ENCODE peak calls at places on chromosomes 6 and 20, in six cellular contexts. One of them, this sample, is unnamed.
A peak's percentile ranks its signal among the peaks of the same experiment; 100 is the strongest.

GRCh38 chr6:35730745-35731413 is 6.0 kb upstream of the ARMC12 start:
- DNase-seq in lower lobe of right lung: no peak
- DNase-seq in right atrium auricular region: peak; percentile 70
- DNase-seq in Panc1: no peak
- DNase-seq in CD4-positive, CD25-positive, alpha-beta regulatory T cell: no peak
- DNase-seq in brain microvascular endothelial cell: no peak
- DNase-seq in this sample: no peak

GRCh38 chr20:18055261-18055660 is 2.5 kb downstream of the OVOL2 start:
- DNase-seq in brain microvascular endothelial cell: no peak
- DNase-seq in CD4-positive, CD25-positive, alpha-beta regulatory T cell: no peak
- DNase-seq in lower lobe of right lung: no peak
- DNase-seq in Panc1: no peak
- DNase-seq in right atrium auricular region: no peak
- DNase-seq in this sample: no peak

GRCh38 chr20:17630151-17630805 is 51.8 kb downstream of the RRBP1 start:
- DNase-seq in Panc1: no peak
- DNase-seq in lower lobe of right lung: no peak
- DNase-seq in CD4-positive, CD25-positive, alpha-beta regulatory T cell: no peak
- DNase-seq in right atrium auricular region: no peak
- DNase-seq in brain microvascular endothelial cell: no peak
- DNase-seq in this sample: no peak

GRCh38 chr20:38645980-38646858 is 44.6 kb downstream of the ARHGAP40 start:
- DNase-seq in right atrium auricular region: no peak
- DNase-seq in lower lobe of right lung: peak; percentile 83
- DNase-seq in brain microvascular endothelial cell: peak; percentile 16
- DNase-seq in CD4-positive, CD25-positive, alpha-beta regulatory T cell: peak; percentile 82
- DNase-seq in Panc1: no peak
- DNase-seq in this sample: peak; percentile 68

GRCh38 chr20:7772376-7772775 is 167.9 kb downstream of the HAO1 start:
- DNase-seq in Panc1: no peak
- DNase-seq in CD4-positive, CD25-positive, alpha-beta regulatory T cell: no peak
- DNase-seq in right atrium auricular region: no peak
- DNase-seq in brain microvascular endothelial cell: peak; percentile 4
- DNase-seq in lower lobe of right lung: no peak
- DNase-seq in this sample: peak; percentile 15

GRCh38 chr20:1242530-1242929 is 16.7 kb downstream of the RAD21L1 start:
- DNase-seq in Panc1: no peak
- DNase-seq in CD4-positive, CD25-positive, alpha-beta regulatory T cell: no peak
- DNase-seq in right atrium auricular region: no peak
- DNase-seq in lower lobe of right lung: no peak
- DNase-seq in brain microvascular endothelial cell: peak; percentile 66
- DNase-seq in this sample: no peak

GRCh38 chr20:13554706-13555105 is 84.0 kb downstream of the TASP1 start:
- DNase-seq in lower lobe of right lung: no peak
- DNase-seq in Panc1: no peak
- DNase-seq in brain microvascular endothelial cell: peak; percentile 5
- DNase-seq in right atrium auricular region: no peak
- DNase-seq in CD4-positive, CD25-positive, alpha-beta regulatory T cell: no peak
- DNase-seq in this sample: no peak

GRCh38 chr20:43541214-43541613 is 17.6 kb upstream of the SGK2 start:
- DNase-seq in right atrium auricular region: no peak
- DNase-seq in Panc1: peak; percentile 45
- DNase-seq in brain microvascular endothelial cell: no peak
- DNase-seq in CD4-positive, CD25-positive, alpha-beta regulatory T cell: no peak
- DNase-seq in lower lobe of right lung: no peak
- DNase-seq in this sample: no peak

GRCh38 chr6:44674226-44675155 is 287.0 kb downstream of the CDC5L start:
- DNase-seq in CD4-positive, CD25-positive, alpha-beta regulatory T cell: no peak
- DNase-seq in brain microvascular endothelial cell: no peak
- DNase-seq in Panc1: no peak
- DNase-seq in right atrium auricular region: no peak
- DNase-seq in lower lobe of right lung: no peak
- DNase-seq in this sample: no peak

GRCh38 chr20:32537657-32538525 is 47.2 kb downstream of the NOL4L start:
- DNase-seq in brain microvascular endothelial cell: no peak
- DNase-seq in right atrium auricular region: no peak
- DNase-seq in Panc1: no peak
- DNase-seq in lower lobe of right lung: no peak
- DNase-seq in CD4-positive, CD25-positive, alpha-beta regulatory T cell: no peak
- DNase-seq in this sample: no peak

GRCh38 chr20:47725248-47725973 is 59.9 kb downstream of the SULF2 start:
- DNase-seq in CD4-positive, CD25-positive, alpha-beta regulatory T cell: peak; percentile 70
- DNase-seq in Panc1: peak; percentile 64
- DNase-seq in brain microvascular endothelial cell: peak; percentile 65
- DNase-seq in right atrium auricular region: peak; percentile 77
- DNase-seq in lower lobe of right lung: peak; percentile 76
- DNase-seq in this sample: peak; percentile 47

GRCh38 chr6:167153523-167153959 is 4.2 kb downstream of the GPR31 start:
- DNase-seq in Panc1: no peak
- DNase-seq in lower lobe of right lung: no peak
- DNase-seq in CD4-positive, CD25-positive, alpha-beta regulatory T cell: no peak
- DNase-seq in brain microvascular endothelial cell: peak; percentile 12
- DNase-seq in right atrium auricular region: no peak
- DNase-seq in this sample: no peak

GRCh38 chr6:42896178-42896719 is 16.8 kb downstream of the RPL7L1 start:
- DNase-seq in brain microvascular endothelial cell: no peak
- DNase-seq in right atrium auricular region: no peak
- DNase-seq in Panc1: no peak
- DNase-seq in CD4-positive, CD25-positive, alpha-beta regulatory T cell: no peak
- DNase-seq in lower lobe of right lung: no peak
- DNase-seq in this sample: no peak

GRCh38 chr6:45626087-45626891 is 248.6 kb upstream of the SUPT3H start:
- DNase-seq in Panc1: no peak
- DNase-seq in brain microvascular endothelial cell: peak; percentile 62
- DNase-seq in lower lobe of right lung: no peak
- DNase-seq in CD4-positive, CD25-positive, alpha-beta regulatory T cell: no peak
- DNase-seq in right atrium auricular region: no peak
- DNase-seq in this sample: no peak

GRCh38 chr6:69867075-69867911 is 937 bp downstream of the COL19A1 start:
- DNase-seq in CD4-positive, CD25-positive, alpha-beta regulatory T cell: peak; percentile 38
- DNase-seq in lower lobe of right lung: peak; percentile 72
- DNase-seq in right atrium auricular region: peak; percentile 61
- DNase-seq in Panc1: no peak
- DNase-seq in brain microvascular endothelial cell: peak; percentile 7
- DNase-seq in this sample: peak; percentile 61

GRCh38 chr6:41818271-41819054 is 31.0 kb downstream of the TOMM6 start:
- DNase-seq in Panc1: no peak
- DNase-seq in CD4-positive, CD25-positive, alpha-beta regulatory T cell: no peak
- DNase-seq in brain microvascular endothelial cell: no peak
- DNase-seq in lower lobe of right lung: no peak
- DNase-seq in right atrium auricular region: no peak
- DNase-seq in this sample: no peak

GRCh38 chr6:163750436-163751031 is 336.0 kb downstream of the QKI start:
- DNase-seq in brain microvascular endothelial cell: no peak
- DNase-seq in Panc1: no peak
- DNase-seq in right atrium auricular region: no peak
- DNase-seq in lower lobe of right lung: no peak
- DNase-seq in CD4-positive, CD25-positive, alpha-beta regulatory T cell: no peak
- DNase-seq in this sample: no peak

GRCh38 chr20:53872561-53873248 is 197.7 kb downstream of the BCAS1 start:
- DNase-seq in Panc1: no peak
- DNase-seq in CD4-positive, CD25-positive, alpha-beta regulatory T cell: peak; percentile 7
- DNase-seq in right atrium auricular region: no peak
- DNase-seq in brain microvascular endothelial cell: peak; percentile 28
- DNase-seq in lower lobe of right lung: no peak
- DNase-seq in this sample: no peak

GRCh38 chr6:44475779-44476434 is 88.4 kb downstream of the CDC5L start:
- DNase-seq in brain microvascular endothelial cell: peak; percentile 48
- DNase-seq in CD4-positive, CD25-positive, alpha-beta regulatory T cell: peak; percentile 37
- DNase-seq in Panc1: no peak
- DNase-seq in lower lobe of right lung: peak; percentile 82
- DNase-seq in right atrium auricular region: peak; percentile 73
- DNase-seq in this sample: peak; percentile 76

GRCh38 chr6:156876302-156876701 is 99.1 kb downstream of the ARID1B start:
- DNase-seq in brain microvascular endothelial cell: no peak
- DNase-seq in lower lobe of right lung: no peak
- DNase-seq in right atrium auricular region: no peak
- DNase-seq in CD4-positive, CD25-positive, alpha-beta regulatory T cell: no peak
- DNase-seq in Panc1: no peak
- DNase-seq in this sample: peak; percentile 42

GRCh38 chr6:143090314-143091044 is 29.8 kb downstream of the AIG1 start:
- DNase-seq in lower lobe of right lung: no peak
- DNase-seq in brain microvascular endothelial cell: no peak
- DNase-seq in right atrium auricular region: no peak
- DNase-seq in Panc1: no peak
- DNase-seq in CD4-positive, CD25-positive, alpha-beta regulatory T cell: no peak
- DNase-seq in this sample: no peak

GRCh38 chr6:21348462-21349195 is 244.9 kb upstream of the SOX4 start:
- DNase-seq in lower lobe of right lung: peak; percentile 53
- DNase-seq in CD4-positive, CD25-positive, alpha-beta regulatory T cell: no peak
- DNase-seq in right atrium auricular region: no peak
- DNase-seq in Panc1: peak; percentile 20
- DNase-seq in brain microvascular endothelial cell: peak; percentile 76
- DNase-seq in this sample: peak; percentile 21

GRCh38 chr6:153024401-153025017 is 22.0 kb upstream of the MTRF1L start:
- DNase-seq in brain microvascular endothelial cell: peak; percentile 71
- DNase-seq in lower lobe of right lung: no peak
- DNase-seq in Panc1: peak; percentile 45
- DNase-seq in CD4-positive, CD25-positive, alpha-beta regulatory T cell: peak; percentile 20
- DNase-seq in right atrium auricular region: no peak
- DNase-seq in this sample: no peak

GRCh38 chr6:18270216-18270615 is 5.9 kb upstream of the DEK start:
- DNase-seq in lower lobe of right lung: no peak
- DNase-seq in CD4-positive, CD25-positive, alpha-beta regulatory T cell: no peak
- DNase-seq in right atrium auricular region: no peak
- DNase-seq in Panc1: no peak
- DNase-seq in brain microvascular endothelial cell: no peak
- DNase-seq in this sample: no peak

GRCh38 chr6:155158044-155158843 is 105.6 kb upstream of the CLDN20 start:
- DNase-seq in right atrium auricular region: no peak
- DNase-seq in Panc1: no peak
- DNase-seq in CD4-positive, CD25-positive, alpha-beta regulatory T cell: no peak
- DNase-seq in lower lobe of right lung: no peak
- DNase-seq in brain microvascular endothelial cell: no peak
- DNase-seq in this sample: no peak

GRCh38 chr6:13396241-13396792 is 68.0 kb upstream of the TBC1D7 start:
- DNase-seq in CD4-positive, CD25-positive, alpha-beta regulatory T cell: no peak
- DNase-seq in right atrium auricular region: no peak
- DNase-seq in lower lobe of right lung: no peak
- DNase-seq in Panc1: no peak
- DNase-seq in brain microvascular endothelial cell: no peak
- DNase-seq in this sample: no peak
- H3K27ac ChIP-seq in CD4-positive, CD25-positive, alpha-beta regulatory T cell: no peak overlapping the region
- H3K27ac ChIP-seq in right atrium auricular region: peak overlapping the region; percentile 83
- H3K27ac ChIP-seq in lower lobe of right lung: peak overlapping the region; percentile 59
- H3K27ac ChIP-seq in Panc1: no peak overlapping the region
- H3K27ac ChIP-seq in brain microvascular endothelial cell: no peak overlapping the region
- H3K27ac ChIP-seq in this sample: peak overlapping the region; percentile 74

GRCh38 chr6:129853996-129854711 is 7.0 kb downstream of the TMEM244 start:
- DNase-seq in brain microvascular endothelial cell: peak; percentile 9
- DNase-seq in Panc1: no peak
- DNase-seq in right atrium auricular region: no peak
- DNase-seq in CD4-positive, CD25-positive, alpha-beta regulatory T cell: no peak
- DNase-seq in lower lobe of right lung: no peak
- DNase-seq in this sample: no peak
- H3K27ac ChIP-seq in brain microvascular endothelial cell: no peak overlapping the region
- H3K27ac ChIP-seq in Panc1: no peak overlapping the region
- H3K27ac ChIP-seq in right atrium auricular region: no peak overlapping the region
- H3K27ac ChIP-seq in CD4-positive, CD25-positive, alpha-beta regulatory T cell: no peak overlapping the region
- H3K27ac ChIP-seq in lower lobe of right lung: no peak overlapping the region
- H3K27ac ChIP-seq in this sample: no peak overlapping the region

GRCh38 chr6:16948376-16948775 is 153.5 kb upstream of the STMND1 start:
- DNase-seq in CD4-positive, CD25-positive, alpha-beta regulatory T cell: no peak
- DNase-seq in lower lobe of right lung: no peak
- DNase-seq in Panc1: no peak
- DNase-seq in right atrium auricular region: no peak
- DNase-seq in brain microvascular endothelial cell: no peak
- DNase-seq in this sample: no peak

GRCh38 chr6:16944601-16945000 is 157.2 kb upstream of the STMND1 start:
- DNase-seq in CD4-positive, CD25-positive, alpha-beta regulatory T cell: no peak
- DNase-seq in lower lobe of right lung: no peak
- DNase-seq in brain microvascular endothelial cell: no peak
- DNase-seq in right atrium auricular region: no peak
- DNase-seq in Panc1: no peak
- DNase-seq in this sample: no peak

GRCh38 chr6:16949696-16950095 is 152.2 kb upstream of the STMND1 start:
- DNase-seq in CD4-positive, CD25-positive, alpha-beta regulatory T cell: no peak
- DNase-seq in right atrium auricular region: no peak
- DNase-seq in lower lobe of right lung: no peak
- DNase-seq in Panc1: no peak
- DNase-seq in brain microvascular endothelial cell: no peak
- DNase-seq in this sample: no peak

GRCh38 chr6:16950311-16950710 is 151.5 kb upstream of the STMND1 start:
- DNase-seq in CD4-positive, CD25-positive, alpha-beta regulatory T cell: no peak
- DNase-seq in right atrium auricular region: no peak
- DNase-seq in Panc1: no peak
- DNase-seq in lower lobe of right lung: no peak
- DNase-seq in brain microvascular endothelial cell: no peak
- DNase-seq in this sample: no peak

DNA sequence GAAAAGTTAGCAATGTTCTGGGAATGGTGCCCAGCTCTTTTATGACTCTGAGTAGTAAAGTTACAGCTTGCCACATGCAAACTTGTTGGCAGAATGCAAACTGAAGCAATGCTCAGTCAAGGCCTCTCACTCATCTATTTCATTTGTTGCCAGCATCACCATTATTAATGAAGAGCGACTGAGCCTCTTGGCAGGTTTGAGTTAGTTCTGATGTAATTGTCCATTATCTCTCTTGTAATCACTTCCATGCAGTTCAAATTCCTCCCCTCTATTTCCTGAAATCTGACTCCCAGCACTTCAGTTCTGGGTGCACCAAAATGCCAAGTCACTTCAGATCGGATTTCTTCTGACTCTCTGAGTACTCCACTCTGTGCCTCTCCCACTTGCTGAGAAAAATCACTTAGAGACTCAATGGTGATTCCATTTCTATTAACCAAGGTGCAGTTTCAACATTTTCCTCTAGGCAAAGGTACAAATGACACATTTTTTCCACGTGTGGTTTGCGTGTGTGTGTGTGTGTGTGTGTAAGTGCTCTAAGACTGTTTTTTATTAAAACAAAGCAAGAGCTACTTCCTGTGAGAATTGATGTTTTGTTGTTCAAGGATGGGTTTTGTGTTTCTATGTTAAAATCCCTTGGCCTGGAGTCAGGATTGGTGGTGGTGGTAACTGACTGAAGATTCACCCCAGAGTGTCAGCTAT is 154.2 kb upstream of the STMND1 start:
- DNase-seq in brain microvascular endothelial cell: peak; percentile 79
- DNase-seq in lower lobe of right lung: no peak
- DNase-seq in right atrium auricular region: no peak
- DNase-seq in CD4-positive, CD25-positive, alpha-beta regulatory T cell: no peak
- DNase-seq in Panc1: no peak
- DNase-seq in this sample: no peak
- H3K27ac ChIP-seq in brain microvascular endothelial cell: peak overlapping the region; percentile 62
- H3K27ac ChIP-seq in lower lobe of right lung: no peak overlapping the region
- H3K27ac ChIP-seq in right atrium auricular region: peak overlapping the region; percentile 47
- H3K27ac ChIP-seq in CD4-positive, CD25-positive, alpha-beta regulatory T cell: no peak overlapping the region
- H3K27ac ChIP-seq in Panc1: no peak overlapping the region
- H3K27ac ChIP-seq in this sample: no peak overlapping the region

DNA sequence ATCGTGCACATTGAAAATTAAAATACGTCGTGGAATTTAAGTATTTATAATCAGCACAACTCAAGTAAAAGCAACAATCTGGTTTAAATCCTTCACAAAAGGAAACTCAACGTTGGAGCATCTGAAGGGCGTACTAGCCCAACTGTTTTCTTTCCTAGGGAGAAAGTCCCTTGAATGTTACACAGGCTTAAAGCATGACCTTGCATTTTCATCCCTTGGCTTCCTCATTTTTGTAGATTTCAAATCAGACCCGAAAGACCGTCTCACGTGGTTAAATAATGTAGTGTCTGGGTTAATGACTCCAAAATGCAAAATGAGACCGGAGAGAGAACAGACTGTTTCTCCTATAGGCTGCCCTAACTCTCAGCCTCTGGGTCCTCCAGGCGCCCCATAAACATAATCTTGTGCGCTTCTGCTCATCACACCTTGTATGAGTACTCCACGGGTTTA is 249.2 kb upstream of the RREB1 start:
- DNase-seq in Panc1: no peak
- DNase-seq in right atrium auricular region: no peak
- DNase-seq in CD4-positive, CD25-positive, alpha-beta regulatory T cell: no peak
- DNase-seq in lower lobe of right lung: no peak
- DNase-seq in brain microvascular endothelial cell: no peak
- DNase-seq in this sample: no peak
- H3K27ac ChIP-seq in Panc1: no peak overlapping the region
- H3K27ac ChIP-seq in right atrium auricular region: no peak overlapping the region
- H3K27ac ChIP-seq in CD4-positive, CD25-positive, alpha-beta regulatory T cell: no peak overlapping the region
- H3K27ac ChIP-seq in lower lobe of right lung: peak overlapping the region; percentile 85
- H3K27ac ChIP-seq in brain microvascular endothelial cell: no peak overlapping the region
- H3K27ac ChIP-seq in this sample: no peak overlapping the region